ENCODE peak calls at places on chromosome 10, in eight cellular contexts. W, O, J, E, G, Z, S and F are unnamed samples.

GRCh38 chr10:79380918-79381775 is 33.9 kb downstream of the PPIF start:
- DNase-seq in W (no peak), O (no peak), J (no peak), E (no peak), G (no peak), Z (peak), S (no peak), F (no peak)

GRCh38 chr10:25130911-25131310 is 43.9 kb upstream of the GPR158 start:
- DNase-seq in W (no peak), O (no peak), J (peak), E (peak), G (no peak), Z (no peak), S (no peak), F (no peak)

GRCh38 chr10:24727811-24728210 is 4.1 kb upstream of the ARHGAP21 start:
- DNase-seq in W (peak), O (peak), J (peak), E (peak), G (no peak), Z (peak), S (peak), F (no peak)

GRCh38 chr10:73576178-73576889 is 14.8 kb downstream of the USP54 start:
- DNase-seq in W (no peak), O (peak), J (peak), E (peak), G (no peak), Z (no peak), S (no peak), F (no peak)

GRCh38 chr10:103273026-103273425 is 3.9 kb upstream of the INA start:
- DNase-seq in W (no peak), O (peak), J (peak), E (peak), G (no peak), Z (no peak), S (peak), F (no peak)

GRCh38 chr10:125878957-125879835 is 1.9 kb downstream of the DHX32 start:
- DNase-seq in W (no peak), O (peak), J (peak), E (peak), G (no peak), Z (no peak), S (no peak), F (no peak)

GRCh38 chr10:27223964-27224363 is 16.6 kb downstream of the ACBD5 start:
- DNase-seq in W (peak), O (peak), J (peak), E (peak), G (no peak), Z (peak), S (peak), F (no peak)

GRCh38 chr10:1542941-1543340 is 194.4 kb downstream of the ADARB2 start:
- DNase-seq in W (peak), O (no peak), J (no peak), E (no peak), G (no peak), Z (no peak), S (no peak), F (no peak)

GRCh38 chr10:87838650-87839049 is 20.6 kb upstream of the ATAD1 start:
- DNase-seq in W (no peak), O (no peak), J (no peak), E (no peak), G (no peak), Z (no peak), S (no peak), F (no peak)

GRCh38 chr10:50322075-50322474 is 70.8 kb upstream of the ASAH2 start:
- DNase-seq in W (no peak), O (no peak), J (peak), E (peak), G (no peak), Z (no peak), S (peak), F (no peak)

GRCh38 chr10:2985729-2986232 is 81.6 kb upstream of the PFKP start:
- DNase-seq in W (no peak), O (no peak), J (peak), E (no peak), G (no peak), Z (peak), S (no peak), F (no peak)

GRCh38 chr10:24415455-24416169 is 206.7 kb downstream of the KIAA1217 start:
- DNase-seq in W (peak), O (no peak), J (peak), E (peak), G (peak), Z (no peak), S (peak), F (peak)

GRCh38 chr10:15163261-15163864 is 5.1 kb downstream of the NMT2 start:
- DNase-seq in W (no peak), O (peak), J (peak), E (no peak), G (no peak), Z (no peak), S (no peak), F (no peak)

GRCh38 chr10:122331615-122332446 is 42.7 kb upstream of the PLEKHA1 start:
- DNase-seq in W (no peak), O (no peak), J (no peak), E (no peak), G (no peak), Z (no peak), S (no peak), F (no peak)

GRCh38 chr10:70849582-70850016 is 33.9 kb downstream of the SGPL1 start:
- DNase-seq in W (no peak), O (no peak), J (peak), E (peak), G (no peak), Z (no peak), S (no peak), F (no peak)

GRCh38 chr10:77865585-77866324 is 60.8 kb downstream of the DLG5 start:
- DNase-seq in W (peak), O (no peak), J (no peak), E (no peak), G (no peak), Z (peak), S (no peak), F (no peak)

GRCh38 chr10:119116326-119116951 is 12.5 kb downstream of the DENND10 start:
- DNase-seq in W (no peak), O (no peak), J (peak), E (peak), G (no peak), Z (no peak), S (no peak), F (no peak)

GRCh38 chr10:10758306-10758705 is 259.4 kb upstream of the CELF2 start:
- DNase-seq in W (no peak), O (no peak), J (no peak), E (no peak), G (peak), Z (no peak), S (no peak), F (no peak)

GRCh38 chr10:80760914-80761371 is 223.2 kb downstream of the SH2D4B start:
- DNase-seq in W (no peak), O (no peak), J (no peak), E (no peak), G (no peak), Z (no peak), S (no peak), F (no peak)

GRCh38 chr10:63429280-63429679 is 36.5 kb downstream of the JMJD1C start:
- DNase-seq in W (no peak), O (no peak), J (peak), E (peak), G (no peak), Z (no peak), S (peak), F (no peak)

GRCh38 chr10:78944658-78945333 is 124.0 kb upstream of the ZMIZ1 start:
- DNase-seq in W (no peak), O (peak), J (peak), E (peak), G (peak), Z (no peak), S (no peak), F (no peak)

GRCh38 chr10:112585052-112585451 is 138.0 kb downstream of the VTI1A start:
- DNase-seq in W (no peak), O (no peak), J (peak), E (peak), G (no peak), Z (no peak), S (no peak), F (no peak)

GRCh38 chr10:24196426-24197039 is 12.4 kb upstream of the KIAA1217 start:
- DNase-seq in W (peak), O (peak), J (peak), E (peak), G (peak), Z (peak), S (peak), F (peak)

GRCh38 chr10:132591166-132591971 is 53.8 kb downstream of the INPP5A start:
- DNase-seq in W (peak), O (no peak), J (peak), E (peak), G (peak), Z (peak), S (no peak), F (no peak)

GRCh38 chr10:21399392-21400015 is 126.0 kb downstream of the SKIDA1 start:
- DNase-seq in W (no peak), O (no peak), J (peak), E (peak), G (no peak), Z (no peak), S (peak), F (no peak)

GRCh38 chr10:122311051-122311410 is 39.9 kb downstream of the BTBD16 start:
- DNase-seq in W (no peak), O (no peak), J (no peak), E (no peak), G (no peak), Z (no peak), S (no peak), F (no peak)

GRCh38 chr10:62194924-62195674 is 73.5 kb downstream of the RTKN2 start:
- DNase-seq in W (no peak), O (no peak), J (no peak), E (no peak), G (no peak), Z (no peak), S (peak), F (no peak)

GRCh38 chr10:27504897-27505457 is 873 bp downstream of the RAB18 start:
- DNase-seq in W (no peak), O (no peak), J (peak), E (peak), G (no peak), Z (no peak), S (no peak), F (no peak)

GRCh38 chr10:104324931-104325330 is 13.3 kb downstream of the ITPRIP start:
- DNase-seq in W (no peak), O (no peak), J (no peak), E (no peak), G (no peak), Z (no peak), S (no peak), F (no peak)

GRCh38 chr10:88389456-88389855 is 193.7 kb downstream of the RNLS start:
- DNase-seq in W (no peak), O (peak), J (peak), E (peak), G (no peak), Z (no peak), S (peak), F (no peak)

GRCh38 chr10:61318429-61318828 is 134.8 kb downstream of the TMEM26 start:
- DNase-seq in W (no peak), O (no peak), J (no peak), E (no peak), G (no peak), Z (no peak), S (no peak), F (no peak)

GRCh38 chr10:129971381-129972144 is 7.5 kb upstream of the EBF3 start:
- DNase-seq in W (peak), O (peak), J (peak), E (peak), G (peak), Z (peak), S (peak), F (no peak)

GRCh38 chr10:19488592-19489280 is 327.5 kb upstream of the PLXDC2 start:
- DNase-seq in W (peak), O (no peak), J (peak), E (no peak), G (peak), Z (peak), S (peak), F (no peak)

GRCh38 chr10:13485623-13486022 is 43.2 kb downstream of the BEND7 start:
- DNase-seq in W (no peak), O (no peak), J (peak), E (peak), G (no peak), Z (no peak), S (no peak), F (no peak)
- TF ChIP-seq CTCF in W (no peak), O (peak), J (peak), E (peak), G (peak), Z (peak), S (peak), F (no peak)

GRCh38 chr10:31927597-31928530 is 767 bp downstream of the ARHGAP12 start:
- DNase-seq in W (peak), O (peak), J (peak), E (peak), G (peak), Z (peak), S (peak), F (no peak)
- TF ChIP-seq CTCF in W (no peak), O (no peak), J (peak), E (peak), G (peak), Z (peak), S (peak), F (no peak)

DNA sequence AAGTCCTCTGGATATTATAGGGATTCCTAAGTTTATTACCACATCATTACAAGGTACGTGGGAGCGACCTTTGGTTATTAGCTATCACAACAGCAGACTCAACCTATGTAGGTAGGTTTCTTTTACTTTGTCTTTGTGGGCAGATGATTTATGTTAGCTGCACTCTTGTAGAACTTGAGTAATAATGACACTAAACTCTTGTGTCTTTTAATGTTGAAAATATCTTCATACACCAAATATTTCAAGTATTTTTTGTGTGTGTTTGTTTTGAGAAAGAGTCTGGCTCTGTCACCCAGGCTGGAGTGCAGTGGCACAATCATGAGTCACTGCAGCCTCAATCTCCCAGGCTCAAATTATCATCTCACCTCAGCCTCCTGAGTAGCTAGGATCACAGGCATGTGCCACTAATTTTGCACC is 19.2 kb upstream of the SUPV3L1 start:
- DNase-seq in W (no peak), O (no peak), J (peak), E (peak), G (no peak), Z (no peak), S (no peak), F (no peak)
- TF ChIP-seq CTCF in W (no peak), O (no peak), J (no peak), E (no peak), G (no peak), Z (no peak), S (no peak), F (no peak)

GRCh38 chr10:48976208-48976607 is 36.6 kb upstream of the LRRC18 start:
- DNase-seq in W (peak), O (peak), J (peak), E (peak), G (no peak), Z (peak), S (no peak), F (no peak)
- TF ChIP-seq CTCF in W (no peak), O (no peak), J (peak), E (no peak), G (peak), Z (peak), S (peak), F (no peak)

GRCh38 chr10:101162677-101163076 is 31.6 kb downstream of the TLX1 start:
- DNase-seq in W (no peak), O (no peak), J (no peak), E (no peak), G (no peak), Z (no peak), S (no peak), F (no peak)

GRCh38 chr10:101165736-101166135 is 34.6 kb downstream of the TLX1 start:
- DNase-seq in W (no peak), O (no peak), J (no peak), E (no peak), G (no peak), Z (no peak), S (no peak), F (no peak)

GRCh38 chr10:101166430-101166829 is 35.3 kb downstream of the TLX1 start:
- DNase-seq in W (no peak), O (no peak), J (no peak), E (no peak), G (no peak), Z (no peak), S (no peak), F (no peak)

GRCh38 chr10:101158101-101159058 is 27.3 kb downstream of the TLX1 start:
- DNase-seq in W (no peak), O (no peak), J (no peak), E (peak), G (no peak), Z (no peak), S (no peak), F (no peak)

GRCh38 chr10:101161494-101162299 is 30.6 kb downstream of the TLX1 start:
- DNase-seq in W (peak), O (peak), J (peak), E (peak), G (peak), Z (peak), S (peak), F (peak)
- TF ChIP-seq CTCF in W (peak), O (peak), J (peak), E (peak), G (peak), Z (peak), S (peak), F (peak)

GRCh38 chr10:5789626-5790025 is 23.6 kb downstream of the GDI2 start:
- DNase-seq in W (no peak), O (no peak), J (no peak), E (no peak), G (no peak), Z (no peak), S (no peak), F (no peak)
- TF ChIP-seq CTCF in W (no peak), O (no peak), J (no peak), E (no peak), G (no peak), Z (no peak), S (no peak), F (no peak)

GRCh38 chr10:97279121-97279815 is 13.2 kb downstream of the ARHGAP19 start:
- DNase-seq in W (no peak), O (peak), J (peak), E (peak), G (no peak), Z (no peak), S (no peak), F (peak)

GRCh38 chr10:97274828-97275227 is 17.6 kb downstream of the ARHGAP19 start:
- DNase-seq in W (no peak), O (no peak), J (no peak), E (no peak), G (no peak), Z (no peak), S (no peak), F (no peak)

GRCh38 chr10:97280783-97281182 is 11.7 kb downstream of the ARHGAP19 start:
- DNase-seq in W (no peak), O (no peak), J (no peak), E (no peak), G (no peak), Z (no peak), S (no peak), F (no peak)

GRCh38 chr10:97277551-97277950 is 14.9 kb downstream of the ARHGAP19 start:
- DNase-seq in W (no peak), O (no peak), J (no peak), E (no peak), G (no peak), Z (no peak), S (no peak), F (no peak)

DNA sequence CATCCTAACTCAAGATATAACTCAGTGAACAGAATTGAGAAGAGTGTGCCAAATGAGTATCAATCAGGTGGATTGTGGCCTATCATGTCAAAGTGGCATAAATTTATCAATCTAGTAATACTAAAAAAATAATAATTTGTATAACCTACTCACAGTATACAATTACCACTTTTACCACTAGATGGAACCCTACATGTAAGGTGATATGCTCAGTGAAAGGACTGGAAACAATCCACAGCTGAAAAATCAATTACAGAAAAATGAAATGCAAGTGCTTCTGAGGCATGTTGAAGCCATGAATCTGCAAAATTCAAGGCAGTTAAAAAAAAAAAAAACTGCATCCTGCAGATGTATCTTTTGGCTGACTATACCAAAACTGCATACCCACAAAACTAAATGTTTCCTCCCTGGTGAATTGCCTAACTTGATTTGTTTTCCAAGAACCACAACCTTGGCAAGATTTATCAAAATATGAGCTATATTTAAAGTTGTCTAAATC is 13.9 kb downstream of the ARHGAP19 start:
- DNase-seq in W (no peak), O (peak), J (peak), E (peak), G (no peak), Z (no peak), S (peak), F (no peak)
- TF ChIP-seq CTCF in W (peak), O (peak), J (peak), E (peak), G (peak), Z (peak), S (peak), F (no peak)

DNA sequence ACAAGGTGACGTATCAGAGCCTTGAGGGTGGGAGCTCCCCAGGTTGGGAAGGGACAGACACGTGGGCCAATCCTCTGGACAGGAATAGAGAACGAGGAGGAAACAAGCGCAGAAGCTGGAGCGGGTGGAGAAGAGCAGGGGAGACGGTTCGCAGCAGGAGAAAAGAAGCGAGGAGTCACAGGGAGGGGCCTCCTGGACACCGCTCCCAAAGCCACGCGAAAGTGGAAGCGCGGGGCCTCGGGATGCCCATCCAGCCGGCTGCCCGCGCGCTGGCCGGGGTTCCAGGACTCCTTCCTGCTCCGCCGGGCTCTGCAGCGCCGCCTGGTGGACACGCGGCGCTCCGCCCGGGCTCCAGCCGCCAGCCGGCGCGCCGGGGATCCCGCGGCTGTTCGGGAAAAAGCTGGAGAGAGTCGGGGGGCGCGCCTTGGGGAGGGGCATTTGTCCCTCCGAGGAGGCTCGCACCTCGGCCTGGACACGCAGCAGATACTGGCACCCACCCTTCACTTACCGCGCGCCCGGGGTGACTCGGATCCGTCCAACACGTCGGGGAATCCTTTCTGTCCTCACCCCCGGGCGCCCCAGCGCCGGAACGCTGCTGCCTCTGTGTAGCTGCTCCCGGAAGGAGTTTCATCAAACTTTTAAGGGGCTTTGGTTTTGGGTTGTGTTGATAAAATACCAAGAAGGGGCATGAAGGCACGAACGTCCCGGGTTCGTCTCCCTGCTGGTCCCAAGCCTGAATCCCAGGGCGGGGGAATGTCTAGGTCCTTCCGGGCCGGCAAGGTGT is 6.2 kb downstream of the ZNF503 start:
- DNase-seq in W (peak), O (no peak), J (no peak), E (no peak), G (peak), Z (peak), S (peak), F (no peak)
- TF ChIP-seq CTCF in W (peak), O (no peak), J (peak), E (peak), G (peak), Z (peak), S (peak), F (peak)

DNA sequence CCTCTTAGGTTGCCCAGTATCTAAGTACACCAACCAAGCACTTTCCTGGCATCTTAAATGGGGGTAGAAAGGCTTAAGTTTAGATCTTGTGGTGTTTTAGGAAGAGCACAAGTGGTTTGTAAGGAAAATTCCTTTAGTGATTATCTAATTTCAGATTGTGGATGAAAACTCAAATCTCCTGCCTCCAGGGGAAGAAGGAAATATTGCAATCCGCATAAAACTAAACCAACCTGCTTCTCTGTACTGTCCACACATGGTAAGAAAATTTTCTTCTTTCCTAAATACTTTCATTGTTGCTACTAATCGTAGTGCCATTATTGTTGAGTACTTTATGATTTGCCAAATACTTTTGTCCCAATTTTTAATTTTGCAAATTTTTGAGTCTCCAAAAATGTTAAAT is 31.1 kb downstream of the ACSM6 start:
- DNase-seq in W (no peak), O (no peak), J (no peak), E (no peak), G (no peak), Z (no peak), S (no peak), F (no peak)
- TF ChIP-seq CTCF in W (no peak), O (no peak), J (no peak), E (no peak), G (no peak), Z (no peak), S (no peak), F (no peak)